ENCODE peak calls at places on chromosomes 13 and 19, in seven cellular contexts. One of them, this sample, is unnamed.

GRCh38 chr19:5828661-5829566 is 10.6 kb downstream of the FUT6 start:
- DNase-seq in astrocyte of the cerebellum: no peak
- DNase-seq in cardiac fibroblast: no peak
- DNase-seq in OCI-LY7: peak; percentile 63
- DNase-seq in AG10803: no peak
- DNase-seq in epithelial cell of esophagus: no peak
- DNase-seq in IMR-90: no peak
- DNase-seq in this sample: no peak

GRCh38 chr13:46654956-46655726 is 102.2 kb downstream of the LRCH1 start:
- DNase-seq in astrocyte of the cerebellum: no peak
- DNase-seq in cardiac fibroblast: peak; percentile 59
- DNase-seq in OCI-LY7: no peak
- DNase-seq in AG10803: no peak
- DNase-seq in epithelial cell of esophagus: no peak
- DNase-seq in IMR-90: no peak
- DNase-seq in this sample: no peak

GRCh38 chr19:44846455-44847143 is 502 bp downstream of the NECTIN2 start:
- DNase-seq in astrocyte of the cerebellum: no peak
- DNase-seq in cardiac fibroblast: peak; percentile 23
- DNase-seq in OCI-LY7: no peak
- DNase-seq in AG10803: peak; percentile 39
- DNase-seq in epithelial cell of esophagus: peak; percentile 12
- DNase-seq in IMR-90: no peak
- DNase-seq in this sample: no peak

GRCh38 chr19:49425922-49426592 is 869 bp downstream of the GFY start:
- DNase-seq in astrocyte of the cerebellum: no peak
- DNase-seq in cardiac fibroblast: peak; percentile 53
- DNase-seq in OCI-LY7: peak; percentile 80
- DNase-seq in AG10803: no peak
- DNase-seq in epithelial cell of esophagus: no peak
- DNase-seq in IMR-90: no peak
- DNase-seq in this sample: no peak

GRCh38 chr19:45587873-45588272 is 3.3 kb upstream of the OPA3 start:
- DNase-seq in astrocyte of the cerebellum: no peak
- DNase-seq in cardiac fibroblast: no peak
- DNase-seq in OCI-LY7: no peak
- DNase-seq in AG10803: no peak
- DNase-seq in epithelial cell of esophagus: no peak
- DNase-seq in IMR-90: no peak
- DNase-seq in this sample: no peak

GRCh38 chr13:26760835-26761582 is 423 bp upstream of the GPR12 start:
- DNase-seq in astrocyte of the cerebellum: no peak
- DNase-seq in cardiac fibroblast: no peak
- DNase-seq in OCI-LY7: no peak
- DNase-seq in AG10803: no peak
- DNase-seq in epithelial cell of esophagus: no peak
- DNase-seq in IMR-90: no peak
- DNase-seq in this sample: no peak

GRCh38 chr19:29668746-29669609 is 3.7 kb downstream of the PLEKHF1 start:
- DNase-seq in astrocyte of the cerebellum: no peak
- DNase-seq in cardiac fibroblast: no peak
- DNase-seq in OCI-LY7: no peak
- DNase-seq in AG10803: no peak
- DNase-seq in epithelial cell of esophagus: peak; percentile 28
- DNase-seq in IMR-90: no peak
- DNase-seq in this sample: no peak

GRCh38 chr19:49861127-49861526 is 6.2 kb downstream of the PNKP start:
- DNase-seq in astrocyte of the cerebellum: no peak
- DNase-seq in cardiac fibroblast: no peak
- DNase-seq in OCI-LY7: no peak
- DNase-seq in AG10803: no peak
- DNase-seq in epithelial cell of esophagus: peak; percentile 47
- DNase-seq in IMR-90: no peak
- DNase-seq in this sample: no peak

GRCh38 chr19:37987356-37988332 is 80.6 kb downstream of the SIPA1L3 start:
- DNase-seq in astrocyte of the cerebellum: no peak
- DNase-seq in cardiac fibroblast: no peak
- DNase-seq in OCI-LY7: peak; percentile 64
- DNase-seq in AG10803: no peak
- DNase-seq in epithelial cell of esophagus: no peak
- DNase-seq in IMR-90: no peak
- DNase-seq in this sample: no peak
- TF ChIP-seq CTCF in astrocyte of the cerebellum: peak; percentile 17
- TF ChIP-seq CTCF in cardiac fibroblast: peak; percentile 23
- TF ChIP-seq CTCF in OCI-LY7: peak; percentile 92
- TF ChIP-seq CTCF in AG10803: peak; percentile 15
- TF ChIP-seq CTCF in epithelial cell of esophagus: peak; percentile 35
- TF ChIP-seq CTCF in IMR-90: peak; percentile 14
- TF ChIP-seq CTCF in this sample: no peak

GRCh38 chr13:87677334-87678234 is 6.4 kb downstream of the SLITRK5 start:
- DNase-seq in astrocyte of the cerebellum: no peak
- DNase-seq in cardiac fibroblast: no peak
- DNase-seq in OCI-LY7: peak; percentile 94
- DNase-seq in AG10803: no peak
- DNase-seq in epithelial cell of esophagus: no peak
- DNase-seq in IMR-90: no peak
- DNase-seq in this sample: no peak

GRCh38 chr13:87676254-87677042 is 5.3 kb downstream of the SLITRK5 start:
- DNase-seq in astrocyte of the cerebellum: no peak
- DNase-seq in cardiac fibroblast: no peak
- DNase-seq in OCI-LY7: peak; percentile 12
- DNase-seq in AG10803: no peak
- DNase-seq in epithelial cell of esophagus: no peak
- DNase-seq in IMR-90: no peak
- DNase-seq in this sample: no peak

GRCh38 chr13:87680298-87680697 is 9.1 kb downstream of the SLITRK5 start:
- DNase-seq in astrocyte of the cerebellum: no peak
- DNase-seq in cardiac fibroblast: no peak
- DNase-seq in OCI-LY7: peak; percentile 81
- DNase-seq in AG10803: no peak
- DNase-seq in epithelial cell of esophagus: peak; percentile 82
- DNase-seq in IMR-90: no peak
- DNase-seq in this sample: no peak

GRCh38 chr13:87677043-87677333 is 5.8 kb downstream of the SLITRK5 start:
- DNase-seq in astrocyte of the cerebellum: no peak
- DNase-seq in cardiac fibroblast: no peak
- DNase-seq in OCI-LY7: no peak
- DNase-seq in AG10803: no peak
- DNase-seq in epithelial cell of esophagus: no peak
- DNase-seq in IMR-90: no peak
- DNase-seq in this sample: no peak

DNA sequence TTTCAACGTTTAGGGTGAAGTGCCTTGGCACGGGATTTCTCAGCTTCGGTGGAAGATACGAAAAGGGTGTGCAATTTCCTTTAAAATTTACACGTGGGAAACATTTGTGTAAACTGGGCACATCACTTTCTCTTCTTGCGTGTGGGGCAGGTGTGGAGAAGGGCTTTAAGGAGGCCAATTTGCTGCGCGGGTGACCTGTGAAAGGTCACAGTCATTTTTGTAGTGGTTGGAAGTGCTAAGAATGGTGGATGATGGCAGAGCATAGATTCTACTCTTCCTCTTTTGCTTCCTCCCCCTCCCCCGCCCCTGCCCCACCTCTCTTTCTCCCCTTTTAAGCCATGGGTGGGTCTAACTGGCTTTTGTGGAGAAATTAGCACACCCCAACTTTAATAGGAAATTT is 7.2 kb downstream of the SLITRK5 start:
- DNase-seq in astrocyte of the cerebellum: no peak
- DNase-seq in cardiac fibroblast: no peak
- DNase-seq in OCI-LY7: peak; percentile 61
- DNase-seq in AG10803: no peak
- DNase-seq in epithelial cell of esophagus: no peak
- DNase-seq in IMR-90: no peak
- DNase-seq in this sample: no peak
- H3K4me3 ChIP-seq in astrocyte of the cerebellum: peak overlapping the region; percentile 55
- H3K4me3 ChIP-seq in cardiac fibroblast: no peak overlapping the region
- H3K4me3 ChIP-seq in OCI-LY7: peak overlapping the region; percentile 69
- H3K4me3 ChIP-seq in AG10803: peak overlapping the region; percentile 37
- H3K4me3 ChIP-seq in epithelial cell of esophagus: peak overlapping the region; percentile 48
- H3K4me3 ChIP-seq in IMR-90: no peak overlapping the region
- H3K4me3 ChIP-seq in this sample: peak overlapping the region; percentile 74

DNA sequence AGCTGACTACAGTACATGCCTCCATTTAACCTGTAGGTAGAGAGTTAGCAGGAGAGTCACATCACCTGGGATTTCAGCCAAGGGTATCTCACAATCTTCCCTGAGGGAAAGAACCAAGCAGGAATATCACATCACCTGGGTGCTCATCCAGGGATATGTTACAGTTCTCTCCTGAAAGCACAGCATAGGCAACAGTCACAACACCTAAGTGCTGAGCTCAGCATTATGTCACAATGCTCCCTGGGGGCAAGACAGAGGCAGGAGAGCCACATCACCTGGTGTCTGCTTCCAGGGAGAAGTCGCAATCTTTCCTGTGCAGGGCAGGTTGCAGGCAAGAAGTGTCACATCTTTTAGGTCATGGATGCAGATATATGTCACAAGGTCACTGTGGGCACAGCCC is 9.4 kb upstream of the ZNF91 start:
- DNase-seq in astrocyte of the cerebellum: no peak
- DNase-seq in cardiac fibroblast: no peak
- DNase-seq in OCI-LY7: no peak
- DNase-seq in AG10803: no peak
- DNase-seq in epithelial cell of esophagus: peak; percentile 37
- DNase-seq in IMR-90: no peak
- DNase-seq in this sample: no peak
- TF ChIP-seq CTCF in astrocyte of the cerebellum: no peak
- TF ChIP-seq CTCF in cardiac fibroblast: no peak
- TF ChIP-seq CTCF in OCI-LY7: no peak
- TF ChIP-seq CTCF in AG10803: no peak
- TF ChIP-seq CTCF in epithelial cell of esophagus: no peak
- TF ChIP-seq CTCF in IMR-90: no peak
- TF ChIP-seq CTCF in this sample: no peak

GRCh38 chr13:25377244-25377962 is 5.6 kb downstream of the ATP8A2 start:
- DNase-seq in astrocyte of the cerebellum: no peak
- DNase-seq in cardiac fibroblast: no peak
- DNase-seq in OCI-LY7: no peak
- DNase-seq in AG10803: no peak
- DNase-seq in epithelial cell of esophagus: peak; percentile 10
- DNase-seq in IMR-90: no peak
- DNase-seq in this sample: no peak

GRCh38 chr13:25375727-25376358 is 4.1 kb downstream of the ATP8A2 start:
- DNase-seq in astrocyte of the cerebellum: peak; percentile 20
- DNase-seq in cardiac fibroblast: peak; percentile 60
- DNase-seq in OCI-LY7: peak; percentile 56
- DNase-seq in AG10803: peak; percentile 38
- DNase-seq in epithelial cell of esophagus: peak; percentile 50
- DNase-seq in IMR-90: peak; percentile 31
- DNase-seq in this sample: no peak

GRCh38 chr13:25371158-25371557 is 616 bp upstream of the ATP8A2 start:
- DNase-seq in astrocyte of the cerebellum: no peak
- DNase-seq in cardiac fibroblast: no peak
- DNase-seq in OCI-LY7: no peak
- DNase-seq in AG10803: no peak
- DNase-seq in epithelial cell of esophagus: no peak
- DNase-seq in IMR-90: no peak
- DNase-seq in this sample: no peak

GRCh38 chr13:25372275-25373081 is 704 bp downstream of the ATP8A2 start:
- DNase-seq in astrocyte of the cerebellum: no peak
- DNase-seq in cardiac fibroblast: no peak
- DNase-seq in OCI-LY7: no peak
- DNase-seq in AG10803: no peak
- DNase-seq in epithelial cell of esophagus: no peak
- DNase-seq in IMR-90: no peak
- DNase-seq in this sample: no peak

GRCh38 chr13:25371608-25372274 is at the start of gene ATP8A2:
- DNase-seq in astrocyte of the cerebellum: no peak
- DNase-seq in cardiac fibroblast: no peak
- DNase-seq in OCI-LY7: no peak
- DNase-seq in AG10803: no peak
- DNase-seq in epithelial cell of esophagus: no peak
- DNase-seq in IMR-90: no peak
- DNase-seq in this sample: no peak
- H3K4me3 ChIP-seq in astrocyte of the cerebellum: peak within 1 kb of the TSS; percentile 33
- H3K4me3 ChIP-seq in cardiac fibroblast: peak within 1 kb of the TSS; percentile 27
- H3K4me3 ChIP-seq in OCI-LY7: no peak within 1 kb of the TSS
- H3K4me3 ChIP-seq in AG10803: no peak within 1 kb of the TSS
- H3K4me3 ChIP-seq in epithelial cell of esophagus: peak within 1 kb of the TSS; percentile 19
- H3K4me3 ChIP-seq in IMR-90: peak within 1 kb of the TSS; percentile 45
- H3K4me3 ChIP-seq in this sample: peak within 1 kb of the TSS; percentile 35

GRCh38 chr13:22801402-22802003 is 379.3 kb upstream of the SGCG start:
- DNase-seq in astrocyte of the cerebellum: no peak
- DNase-seq in cardiac fibroblast: peak; percentile 10
- DNase-seq in OCI-LY7: peak; percentile 20
- DNase-seq in AG10803: peak; percentile 4
- DNase-seq in epithelial cell of esophagus: peak; percentile 38
- DNase-seq in IMR-90: peak; percentile 5
- DNase-seq in this sample: peak; percentile 40
- TF ChIP-seq CTCF in astrocyte of the cerebellum: no peak
- TF ChIP-seq CTCF in cardiac fibroblast: no peak
- TF ChIP-seq CTCF in OCI-LY7: peak; percentile 66
- TF ChIP-seq CTCF in AG10803: peak; percentile 40
- TF ChIP-seq CTCF in epithelial cell of esophagus: peak; percentile 49
- TF ChIP-seq CTCF in IMR-90: peak; percentile 36
- TF ChIP-seq CTCF in this sample: peak; percentile 73

GRCh38 chr19:3285647-3286176 is 61.3 kb downstream of the CELF5 start:
- DNase-seq in astrocyte of the cerebellum: no peak
- DNase-seq in cardiac fibroblast: no peak
- DNase-seq in OCI-LY7: no peak
- DNase-seq in AG10803: no peak
- DNase-seq in epithelial cell of esophagus: no peak
- DNase-seq in IMR-90: no peak
- DNase-seq in this sample: no peak
- H3K4me3 ChIP-seq in astrocyte of the cerebellum: no peak overlapping the region
- H3K4me3 ChIP-seq in cardiac fibroblast: no peak overlapping the region
- H3K4me3 ChIP-seq in OCI-LY7: no peak overlapping the region
- H3K4me3 ChIP-seq in AG10803: no peak overlapping the region
- H3K4me3 ChIP-seq in epithelial cell of esophagus: no peak overlapping the region
- H3K4me3 ChIP-seq in IMR-90: no peak overlapping the region
- H3K4me3 ChIP-seq in this sample: peak overlapping the region; percentile 31